ENCODE peak calls at places on chromosomes 3 and 15, in eight cellular contexts. I is effector memory CD4-positive, alpha-beta T cell; J is Calu3; W is coronary artery; T is Peyer's patch; L is stimulated activated CD4-positive, alpha-beta T cell treated with anti-CD3 and anti-CD28 coated beads, TNF-alpha, amount 100 ng/mL, for 4 hours; U is activated T-helper 2 cell treated with anti-CD3 and anti-CD28 coated beads, Interferon-gamma antibody, Interleukin-2, Interleukin-4, amounts not matched to agents 10 μg/mL and 5 μg/mL and 100 μg/mL, durations not matched to agents 14 hours and 24 hours and 36 hours; X is NCI-H1048. A is an unnamed sample.

GRCh38 chr3:177855021-177855420 is 657.7 kb upstream of the TBL1XR1 start:
- DNase-seq in I (no peak), J (no peak), W (no peak), T (no peak), L (no peak), U (no peak), X (no peak), A (no peak)

GRCh38 chr3:69683076-69683806 is 56.0 kb upstream of the MITF start:
- DNase-seq in I (no peak), J (no peak), W (no peak), T (no peak), L (no peak), U (no peak), X (no peak), A (peak; percentile 4)

GRCh38 chr3:58536501-58537411 is at the start of gene ACOX2:
- DNase-seq in I (no peak), J (no peak), W (peak; percentile 82), T (no peak), L (no peak), U (no peak), X (no peak), A (peak; percentile 86)

GRCh38 chr3:178320481-178321352 is 215.5 kb upstream of the KCNMB2 start:
- DNase-seq in I (no peak), J (no peak), W (no peak), T (no peak), L (no peak), U (no peak), X (no peak), A (peak; percentile 44)

GRCh38 chr15:36447373-36447772 is 132.1 kb upstream of the CDIN1 start:
- DNase-seq in I (no peak), J (no peak), W (no peak), T (no peak), L (no peak), U (no peak), X (no peak), A (no peak)

GRCh38 chr3:12964713-12965612 is 108.3 kb downstream of the IQSEC1 start:
- DNase-seq in I (no peak), J (no peak), W (no peak), T (no peak), L (no peak), U (no peak), X (no peak), A (no peak)

GRCh38 chr15:60392601-60392985 is 5.2 kb downstream of the ANXA2 start:
- DNase-seq in I (no peak), J (peak; percentile 66), W (no peak), T (no peak), L (no peak), U (peak; percentile 48), X (no peak), A (peak; percentile 54)

GRCh38 chr15:66865622-66866611 is 163.9 kb downstream of the SMAD6 start:
- DNase-seq in I (no peak), J (no peak), W (peak; percentile 54), T (peak; percentile 82), L (no peak), U (no peak), X (no peak), A (no peak)

GRCh38 chr15:98658831-98659699 is 10.7 kb downstream of the IGF1R start:
- DNase-seq in I (no peak), J (peak; percentile 71), W (no peak), T (no peak), L (no peak), U (no peak), X (no peak), A (peak; percentile 55)

GRCh38 chr15:56496635-56497034 is 31.7 kb upstream of the MNS1 start:
- DNase-seq in I (no peak), J (peak; percentile 20), W (no peak), T (no peak), L (no peak), U (no peak), X (peak; percentile 28), A (peak; percentile 79)

GRCh38 chr3:14133188-14133800 is 8.4 kb downstream of the TMEM43 start:
- DNase-seq in I (no peak), J (no peak), W (no peak), T (no peak), L (no peak), U (no peak), X (no peak), A (no peak)

GRCh38 chr3:187021748-187022402 is 91.5 kb downstream of the ST6GAL1 start:
- DNase-seq in I (no peak), J (no peak), W (no peak), T (peak; percentile 73), L (no peak), U (no peak), X (no peak), A (no peak)

GRCh38 chr3:88005066-88005465 is 53.7 kb downstream of the CGGBP1 start:
- DNase-seq in I (no peak), J (no peak), W (no peak), T (no peak), L (no peak), U (no peak), X (peak; percentile 22), A (peak; percentile 44)

GRCh38 chr3:183013074-183013473 is 32.7 kb upstream of the DCUN1D1 start:
- DNase-seq in I (no peak), J (no peak), W (no peak), T (no peak), L (no peak), U (no peak), X (no peak), A (no peak)

GRCh38 chr15:71409541-71409940 is 294.3 kb downstream of the THSD4 start:
- DNase-seq in I (no peak), J (no peak), W (no peak), T (no peak), L (no peak), U (no peak), X (no peak), A (no peak)

GRCh38 chr15:56719774-56720555 is 13.3 kb downstream of the ZNF280D start:
- DNase-seq in I (no peak), J (no peak), W (no peak), T (no peak), L (no peak), U (no peak), X (no peak), A (no peak)

GRCh38 chr15:67140078-67140833 is 74.9 kb downstream of the SMAD3 start:
- DNase-seq in I (no peak), J (no peak), W (no peak), T (no peak), L (no peak), U (no peak), X (no peak), A (no peak)

GRCh38 chr15:74176262-74177208 is 3.0 kb downstream of the ISLR start:
- DNase-seq in I (no peak), J (no peak), W (peak; percentile 74), T (no peak), L (no peak), U (no peak), X (no peak), A (no peak)

GRCh38 chr15:49990835-49991540 is 128.0 kb downstream of the ATP8B4 start:
- DNase-seq in I (no peak), J (no peak), W (no peak), T (no peak), L (no peak), U (no peak), X (no peak), A (peak; percentile 36)

GRCh38 chr3:45582407-45582806 is 12.1 kb upstream of the LIMD1 start:
- DNase-seq in I (no peak), J (no peak), W (no peak), T (no peak), L (no peak), U (no peak), X (no peak), A (peak; percentile 70)

GRCh38 chr15:75181780-75182179 is 19.9 kb upstream of the C15orf39 start:
- DNase-seq in I (no peak), J (no peak), W (no peak), T (no peak), L (no peak), U (no peak), X (no peak), A (no peak)

GRCh38 chr3:66938338-66938963 is 59.7 kb upstream of the KBTBD8 start:
- DNase-seq in I (no peak), J (peak; percentile 40), W (no peak), T (no peak), L (no peak), U (no peak), X (peak; percentile 45), A (peak; percentile 59)

GRCh38 chr3:102037209-102037608 is 187.9 kb downstream of the NFKBIZ start:
- DNase-seq in I (no peak), J (no peak), W (no peak), T (no peak), L (no peak), U (no peak), X (no peak), A (no peak)

GRCh38 chr3:119695480-119695879 is 7.3 kb upstream of the CFAP91 start:
- DNase-seq in I (no peak), J (no peak), W (no peak), T (no peak), L (no peak), U (no peak), X (no peak), A (no peak)

GRCh38 chr3:165874663-165875489 is 37.7 kb upstream of the BCHE start:
- DNase-seq in I (no peak), J (no peak), W (no peak), T (no peak), L (no peak), U (no peak), X (no peak), A (no peak)

GRCh38 chr3:159732172-159733111 is 256.2 kb upstream of the IL12A start:
- DNase-seq in I (no peak), J (peak; percentile 52), W (no peak), T (no peak), L (no peak), U (no peak), X (no peak), A (peak; percentile 72)

GRCh38 chr15:39127925-39128617 is 452.8 kb upstream of the THBS1 start:
- DNase-seq in I (no peak), J (peak; percentile 58), W (no peak), T (no peak), L (no peak), U (no peak), X (no peak), A (peak; percentile 72)

GRCh38 chr3:196975349-196975748 is 6.7 kb upstream of the PIGZ start:
- DNase-seq in I (no peak), J (no peak), W (no peak), T (no peak), L (no peak), U (no peak), X (no peak), A (no peak)

GRCh38 chr3:148408667-148409066 is 289.0 kb upstream of the AGTR1 start:
- DNase-seq in I (no peak), J (no peak), W (no peak), T (no peak), L (no peak), U (no peak), X (no peak), A (no peak)